ENCODE peak calls at places on chromosomes 5 and 9, in seven cellular contexts. D is ovary, Q is fibroblast of pulmonary artery, L is kidney epithelial cell, X is bronchial epithelial cell, J is breast epithelium, Y is A549. W is an unnamed sample.

GRCh38 chr5:25009063-25009462 is 364.3 kb upstream of the CDH10 start:
- DNase-seq in Q (no peak), L (no peak), J (no peak), X (no peak), Y (no peak), D (no peak), W (no peak)

GRCh38 chr9:130837644-130838043 is 2.6 kb downstream of the ABL1 start:
- DNase-seq in J (no peak), D (no peak), L (no peak), X (no peak), Q (no peak), Y (no peak), W (no peak)

GRCh38 chr5:106121972-106122605 is 1548.6 kb downstream of the EFNA5 start:
- DNase-seq in X (peak; percentile 5), Y (peak; percentile 26), D (no peak), Q (peak; percentile 19), J (no peak), L (no peak), W (peak; percentile 36)

GRCh38 chr9:132143359-132143758 is 18.5 kb upstream of the NTNG2 start:
- DNase-seq in Y (no peak), D (no peak), L (no peak), Q (no peak), J (no peak), X (no peak), W (no peak)

GRCh38 chr9:129624168-129624759 is 1.7 kb upstream of the NTMT1 start:
- DNase-seq in Q (peak; percentile 57), L (no peak), J (no peak), D (peak; percentile 66), X (peak; percentile 45), Y (peak; percentile 61), W (peak; percentile 66)

GRCh38 chr9:34555002-34555348 is 32.2 kb upstream of the ENHO start:
- DNase-seq in Y (no peak), X (no peak), D (peak; percentile 55), Q (no peak), L (no peak), J (no peak), W (peak; percentile 19)

GRCh38 chr9:8694983-8695588 is 895.5 kb upstream of the DMAC1 start:
- DNase-seq in X (no peak), Q (no peak), J (no peak), D (no peak), Y (no peak), L (no peak), W (no peak)

GRCh38 chr9:101087426-101087825 is 58.9 kb downstream of the PLPPR1 start:
- DNase-seq in L (no peak), Y (no peak), X (no peak), D (no peak), Q (no peak), J (no peak), W (no peak)

GRCh38 chr5:151596839-151597539 is 5.9 kb upstream of the FAT2 start:
- DNase-seq in Q (no peak), X (no peak), Y (no peak), J (no peak), D (no peak), L (no peak), W (peak; percentile 51)

GRCh38 chr5:115751176-115751575 is 65.3 kb downstream of the CDO1 start:
- DNase-seq in J (no peak), X (no peak), Y (no peak), L (no peak), D (no peak), Q (no peak), W (no peak)

GRCh38 chr9:75644649-75645048 is 245.8 kb upstream of the PCSK5 start:
- DNase-seq in L (no peak), Y (no peak), D (no peak), Q (no peak), J (no peak), X (no peak), W (no peak)

GRCh38 chr5:150497274-150497988 is 10.5 kb upstream of the NDST1 start:
- DNase-seq in L (peak; percentile 91), Y (peak; percentile 88), X (peak; percentile 96), J (no peak), D (peak; percentile 79), Q (peak; percentile 90), W (peak; percentile 90)

GRCh38 chr9:4832786-4833579 is 40.2 kb downstream of the RCL1 start:
- DNase-seq in L (peak; percentile 98), Q (peak; percentile 99), Y (peak; percentile 89), J (no peak), X (peak; percentile 100), D (no peak), W (peak; percentile 99)

GRCh38 chr9:70519912-70520724 is 105.7 kb upstream of the KLF9 start:
- DNase-seq in Y (no peak), J (no peak), D (no peak), Q (no peak), L (no peak), X (no peak), W (no peak)

GRCh38 chr9:105242557-105242956 is 1.9 kb upstream of the SLC44A1 start:
- DNase-seq in Q (peak; percentile 46), L (no peak), X (no peak), D (no peak), Y (no peak), J (no peak), W (peak; percentile 46)

GRCh38 chr9:111621895-111622480 is 9.1 kb upstream of the DNAJC25 start:
- DNase-seq in Q (peak; percentile 72), L (no peak), D (no peak), X (peak; percentile 52), J (no peak), Y (peak; percentile 61), W (peak; percentile 81)

GRCh38 chr5:59007460-59008063 is 424.7 kb downstream of the RAB3C start:
- DNase-seq in Y (no peak), L (no peak), D (no peak), J (no peak), X (peak; percentile 39), Q (peak; percentile 66), W (peak; percentile 57)

GRCh38 chr5:9878196-9878595 is 248.0 kb upstream of the TAS2R1 start:
- DNase-seq in Q (no peak), X (no peak), J (no peak), D (no peak), L (no peak), Y (no peak), W (no peak)

GRCh38 chr5:32916648-32917047 is 205.5 kb downstream of the NPR3 start:
- DNase-seq in L (no peak), Q (peak; percentile 28), J (no peak), D (peak; percentile 50), Y (peak; percentile 56), X (peak; percentile 53), W (peak; percentile 67)

GRCh38 chr9:121463026-121463827 is 36.4 kb downstream of the GGTA1 start:
- DNase-seq in Q (peak; percentile 46), J (no peak), X (peak; percentile 13), L (no peak), D (peak; percentile 52), Y (peak; percentile 30), W (peak; percentile 72)

GRCh38 chr5:156383510-156383909 is 56.5 kb downstream of the SGCD start:
- DNase-seq in L (no peak), J (no peak), X (peak; percentile 10), Q (peak; percentile 53), D (no peak), Y (no peak), W (peak; percentile 24)

GRCh38 chr5:43209060-43209459 is 17.0 kb downstream of the NIM1K start:
- DNase-seq in X (no peak), Y (no peak), D (no peak), L (no peak), Q (no peak), J (no peak), W (no peak)

GRCh38 chr5:150488519-150489357 is 19.2 kb upstream of the NDST1 start:
- DNase-seq in L (no peak), Q (peak; percentile 75), X (no peak), Y (no peak), J (peak; percentile 74), D (peak; percentile 86), W (peak; percentile 63)

GRCh38 chr9:37421914-37422288 is 595 bp upstream of the GRHPR start:
- DNase-seq in L (no peak), X (no peak), Y (no peak), J (no peak), Q (no peak), D (no peak), W (no peak)

DNA sequence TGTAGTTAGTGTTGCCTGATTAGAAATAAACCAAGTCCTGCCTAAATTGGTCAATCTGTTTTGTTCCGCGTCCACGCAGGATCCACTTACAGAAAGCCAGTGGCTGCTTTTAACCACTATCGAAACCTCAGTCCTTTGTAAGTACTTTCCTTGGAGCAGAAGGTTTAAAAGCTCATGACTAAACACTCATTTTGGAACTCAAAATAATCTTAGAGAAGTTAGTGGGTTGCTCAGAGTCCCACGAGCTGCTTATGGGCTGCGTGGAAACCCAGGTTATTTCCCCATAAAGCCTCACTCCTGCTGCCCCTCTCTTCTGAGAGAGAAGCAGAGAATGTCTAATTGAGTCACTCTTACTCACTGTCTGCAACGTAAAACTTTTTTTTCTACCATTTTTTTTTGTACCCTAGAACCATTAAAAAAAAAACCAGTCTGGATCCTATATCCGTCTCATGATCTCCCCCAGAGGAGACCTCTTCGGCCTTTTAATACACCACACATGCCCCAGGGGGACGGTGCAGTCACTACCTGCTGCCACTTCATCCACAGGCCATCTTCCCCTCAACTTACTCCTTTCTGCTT is 7.5 kb downstream of the BASP1 start:
- DNase-seq in D (no peak), X (peak; percentile 57), Q (peak; percentile 27), L (no peak), J (no peak), Y (no peak), W (peak; percentile 58)
- H3K4me3 ChIP-seq in D (no peak overlapping the region), X (no peak overlapping the region), Q (no peak overlapping the region), L (no peak overlapping the region), J (no peak overlapping the region), Y (no peak overlapping the region), W (no peak overlapping the region)

GRCh38 chr9:29830815-29831214 is 2257.5 kb upstream of the C9orf72 start:
- DNase-seq in Q (peak; percentile 69), Y (peak; percentile 41), L (peak; percentile 18), J (no peak), D (no peak), X (peak; percentile 44), W (peak; percentile 77)
- TF ChIP-seq CTCF in Q (peak; percentile 66), Y (peak; percentile 36), L (peak; percentile 75), J (no peak), D (no peak), X (peak; percentile 55), W (peak; percentile 79)

GRCh38 chr9:14907360-14907685 is 2.9 kb downstream of the FREM1 start:
- DNase-seq in Y (no peak), X (no peak), Q (no peak), L (no peak), J (no peak), D (no peak), W (no peak)

GRCh38 chr9:14909631-14910177 is 524 bp downstream of the FREM1 start:
- DNase-seq in Y (no peak), D (no peak), X (no peak), J (no peak), Q (no peak), L (no peak), W (no peak)

GRCh38 chr9:14908221-14909206 is 1.7 kb downstream of the FREM1 start:
- DNase-seq in X (no peak), Y (no peak), J (no peak), D (no peak), L (no peak), Q (no peak), W (no peak)

GRCh38 chr9:14906000-14906399 is 4.2 kb downstream of the FREM1 start:
- DNase-seq in J (no peak), D (no peak), L (no peak), Q (no peak), Y (no peak), X (peak; percentile 6), W (no peak)

GRCh38 chr9:14906654-14907359 is 3.4 kb downstream of the FREM1 start:
- DNase-seq in L (no peak), D (no peak), J (no peak), Q (no peak), X (no peak), Y (no peak), W (no peak)
- H3K4me3 ChIP-seq in L (no peak overlapping the region), D (no peak overlapping the region), J (no peak overlapping the region), Q (no peak overlapping the region), X (no peak overlapping the region), Y (no peak overlapping the region), W (no peak overlapping the region)

GRCh38 chr9:115494393-115494792 is 376.4 kb upstream of the TNC start:
- DNase-seq in J (peak; percentile 21), Y (no peak), D (no peak), L (no peak), Q (no peak), X (no peak), W (no peak)
- TF ChIP-seq CTCF in J (no peak), Y (no peak), D (no peak), L (no peak), Q (no peak), X (no peak), W (no peak)